ENCODE peak calls at places on chromosomes 6 and 20, in nine cellular contexts. D is heart left ventricle, F is OCI-LY7, O is T-helper 17 cell, A is tibial artery, B is GM23248, J is lung, Y is transverse colon, Q is endodermal cell. S is an unnamed sample. For H3K9me3, the result is how much of the 10 kb centered on the place peaks cover.

GRCh38 chr6:122681715-122682114 is 71.5 kb downstream of the PKIB start:
- DNase-seq in D (no peak), F (no peak), O (no peak), A (no peak), B (no peak), J (no peak), Y (no peak), Q (no peak), S (peak)

GRCh38 chr20:50305636-50306477 is 115.2 kb downstream of the CEBPB start:
- DNase-seq in D (no peak), F (no peak), O (no peak), A (peak), B (peak), J (no peak), Y (peak), Q (peak), S (peak)

GRCh38 chr20:64099086-64099786 is 8.1 kb downstream of the NPBWR2 start:
- DNase-seq in D (peak), F (no peak), O (no peak), A (no peak), B (no peak), J (no peak), Y (no peak), Q (no peak), S (no peak)

GRCh38 chr6:167717867-167718266 is 108.8 kb upstream of the AFDN start:
- DNase-seq in D (no peak), F (no peak), O (no peak), A (no peak), B (no peak), J (no peak), Y (no peak), Q (no peak), S (no peak)

GRCh38 chr20:56418385-56418861 is 6.4 kb downstream of the CASS4 start:
- DNase-seq in D (no peak), F (no peak), O (no peak), A (no peak), B (peak), J (no peak), Y (no peak), Q (no peak), S (no peak)

GRCh38 chr20:48180637-48181036 is 395.4 kb upstream of the SULF2 start:
- DNase-seq in D (no peak), F (no peak), O (no peak), A (no peak), B (no peak), J (no peak), Y (no peak), Q (no peak), S (no peak)

GRCh38 chr6:90096818-90097217 is 199.8 kb downstream of the BACH2 start:
- DNase-seq in D (no peak), F (no peak), O (no peak), A (no peak), B (no peak), J (no peak), Y (no peak), Q (no peak), S (no peak)

GRCh38 chr6:163249651-163250101 is 164.8 kb upstream of the QKI start:
- DNase-seq in D (no peak), F (no peak), O (no peak), A (no peak), B (peak), J (no peak), Y (no peak), Q (no peak), S (no peak)

GRCh38 chr6:111898452-111898851 is 25.2 kb upstream of the FYN start:
- DNase-seq in D (no peak), F (no peak), O (no peak), A (no peak), B (no peak), J (no peak), Y (no peak), Q (peak), S (no peak)

GRCh38 chr6:127302728-127303675 is 36.3 kb downstream of the RNF146 start:
- DNase-seq in D (no peak), F (peak), O (peak), A (no peak), B (peak), J (no peak), Y (peak), Q (no peak), S (no peak)

GRCh38 chr6:124963416-124964083 is 1.3 kb downstream of the RNF217 start:
- DNase-seq in D (no peak), F (no peak), O (no peak), A (no peak), B (peak), J (no peak), Y (no peak), Q (no peak), S (no peak)

GRCh38 chr6:165184192-165184979 is 125.0 kb downstream of the C6orf118 start:
- DNase-seq in D (no peak), F (no peak), O (no peak), A (no peak), B (peak), J (no peak), Y (no peak), Q (no peak), S (no peak)

GRCh38 chr6:134520181-134521115 is 202.5 kb upstream of the SGK1 start:
- DNase-seq in D (no peak), F (no peak), O (no peak), A (no peak), B (peak), J (no peak), Y (no peak), Q (no peak), S (no peak)

GRCh38 chr6:101001012-101001411 is 119.9 kb upstream of the ASCC3 start:
- DNase-seq in D (no peak), F (peak), O (no peak), A (no peak), B (no peak), J (no peak), Y (no peak), Q (no peak), S (no peak)

GRCh38 chr20:4488407-4489339 is 233.0 kb upstream of the PRND start:
- DNase-seq in D (no peak), F (no peak), O (no peak), A (no peak), B (peak), J (no peak), Y (no peak), Q (no peak), S (no peak)

GRCh38 chr6:140579918-140580317 is 1205.5 kb upstream of the CITED2 start:
- DNase-seq in D (no peak), F (no peak), O (no peak), A (no peak), B (no peak), J (no peak), Y (no peak), Q (no peak), S (no peak)

GRCh38 chr6:72689107-72689954 is 67.5 kb downstream of the KCNQ5 start:
- DNase-seq in D (no peak), F (peak), O (no peak), A (no peak), B (peak), J (no peak), Y (no peak), Q (no peak), S (no peak)

GRCh38 chr20:48635791-48636267 is 192.0 kb downstream of the PREX1 start:
- DNase-seq in D (peak), F (peak), O (peak), A (no peak), B (peak), J (no peak), Y (no peak), Q (peak), S (peak)

GRCh38 chr6:12957321-12958051 is 240.9 kb downstream of the PHACTR1 start:
- DNase-seq in D (peak), F (no peak), O (no peak), A (peak), B (peak), J (peak), Y (peak), Q (peak), S (no peak)

GRCh38 chr6:26175428-26176181 is 88.4 kb downstream of the HFE start:
- DNase-seq in D (no peak), F (peak), O (peak), A (no peak), B (peak), J (no peak), Y (peak), Q (peak), S (peak)

GRCh38 chr6:15036690-15037245 is 209.1 kb upstream of the JARID2 start:
- DNase-seq in D (peak), F (no peak), O (no peak), A (no peak), B (no peak), J (no peak), Y (peak), Q (peak), S (peak)

GRCh38 chr6:139337830-139338229 is 36.6 kb downstream of the CITED2 start:
- DNase-seq in D (no peak), F (no peak), O (no peak), A (no peak), B (peak), J (no peak), Y (no peak), Q (no peak), S (no peak)

GRCh38 chr6:161301338-161301737 is 27.5 kb upstream of the AGPAT4 start:
- DNase-seq in D (no peak), F (no peak), O (no peak), A (no peak), B (peak), J (peak), Y (no peak), Q (no peak), S (no peak)

GRCh38 chr20:32019156-32019510 is 8.9 kb downstream of the CCM2L start:
- DNase-seq in D (peak), F (no peak), O (no peak), A (peak), B (peak), J (no peak), Y (no peak), Q (peak), S (peak)

GRCh38 chr6:85797993-85798392 is 155.3 kb upstream of the SYNCRIP start:
- DNase-seq in D (no peak), F (no peak), O (no peak), A (no peak), B (no peak), J (no peak), Y (peak), Q (no peak), S (no peak)

GRCh38 chr20:1806456-1806855 is 88.8 kb upstream of the SIRPA start:
- DNase-seq in D (no peak), F (no peak), O (no peak), A (peak), B (no peak), J (no peak), Y (no peak), Q (peak), S (no peak)

GRCh38 chr20:31390490-31390889 is at the start of gene DEFB119:
- DNase-seq in D (no peak), F (no peak), O (no peak), A (no peak), B (no peak), J (no peak), Y (no peak), Q (no peak), S (no peak)

GRCh38 chr6:36442671-36443497 is at the start of the genes KCTD20 and PXT1:
- DNase-seq in D (peak), F (peak), O (peak), A (peak), B (peak), J (peak), Y (peak), Q (peak), S (peak)

DNA sequence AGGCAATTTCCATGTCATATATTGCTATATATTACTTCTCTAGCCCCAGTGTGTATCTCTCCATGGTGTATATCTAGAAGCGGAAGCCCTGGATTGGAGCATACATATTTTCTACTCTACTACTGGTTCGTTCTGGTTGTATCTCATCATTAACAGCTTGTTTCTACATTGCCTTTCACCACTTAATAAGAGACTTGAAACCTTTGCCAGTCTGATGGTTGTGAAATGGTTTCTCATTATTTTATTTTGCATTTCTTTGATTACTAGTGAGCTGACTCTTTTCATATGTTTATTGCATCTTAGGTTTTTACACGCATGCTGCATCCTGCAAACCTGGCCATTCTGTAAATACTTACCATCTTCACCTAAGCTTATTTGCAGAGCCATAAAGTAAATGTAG is 3.6 kb downstream of the DSTN start:
- DNase-seq in D (no peak), F (no peak), O (no peak), A (no peak), B (no peak), J (no peak), Y (no peak), Q (no peak), S (no peak)
- H3K9me3 ChIP-seq in D (under half), F (under half), O (under half), A (under half), B (under half), J (under half), Y (under half), Q (under half), S (under half)

GRCh38 chr20:25397081-25397480 is 6.4 kb upstream of the ABHD12 start:
- DNase-seq in D (no peak), F (no peak), O (no peak), A (no peak), B (no peak), J (no peak), Y (peak), Q (no peak), S (no peak)
- H3K9me3 ChIP-seq in D (under half), F (under half), O (under half), A (under half), B (under half), J (under half), Y (under half), Q (under half), S (under half)

DNA sequence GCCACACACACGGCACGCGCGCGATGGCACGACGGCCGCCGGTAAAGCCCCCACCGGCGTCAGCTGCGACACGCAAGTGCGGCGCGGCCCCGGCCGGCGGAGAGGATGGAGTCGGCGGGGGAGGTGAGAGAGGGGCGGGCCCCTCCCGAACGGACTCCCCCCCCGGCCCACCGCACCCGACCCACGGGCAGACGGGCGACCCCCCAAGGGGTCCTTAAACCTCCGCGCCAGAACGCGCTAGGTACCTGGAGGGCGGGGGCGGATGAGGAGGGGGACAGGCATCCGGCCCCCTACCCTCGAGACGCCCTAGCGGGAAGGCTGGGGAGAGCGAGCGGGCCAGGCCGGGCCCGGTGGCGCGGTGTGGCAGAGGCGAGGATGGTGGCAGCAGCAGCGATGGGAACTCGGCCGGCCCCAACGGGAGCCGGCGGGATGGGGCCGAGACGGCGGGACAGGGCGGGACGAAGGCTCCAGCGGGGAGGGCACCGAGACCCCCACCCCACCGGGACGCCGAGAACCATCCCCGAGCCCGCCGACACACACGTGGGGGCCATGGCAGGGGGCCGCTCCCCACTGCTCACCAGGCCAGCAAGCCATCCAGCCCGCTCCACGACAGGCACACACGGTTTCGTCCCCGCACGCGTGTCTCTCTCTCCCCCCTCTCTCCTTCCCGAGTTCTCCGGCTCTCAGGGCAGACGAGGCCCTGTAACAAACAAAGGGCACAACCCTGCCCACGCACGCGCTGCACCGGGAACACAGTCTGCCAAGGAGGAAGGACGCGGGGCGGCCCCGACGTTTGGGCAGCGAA is 1515.4 kb upstream of the DEFB115 start:
- DNase-seq in D (no peak), F (no peak), O (no peak), A (peak), B (no peak), J (no peak), Y (no peak), Q (peak), S (no peak)
- H3K9me3 ChIP-seq in D (under half), F (under half), O (under half), A (under half), B (under half), J (under half), Y (under half), Q (under half), S (half or more)

GRCh38 chr6:149383371-149383770 is 16.7 kb upstream of the SUMO4 start:
- DNase-seq in D (no peak), F (no peak), O (no peak), A (no peak), B (no peak), J (no peak), Y (no peak), Q (no peak), S (no peak)
- H3K9me3 ChIP-seq in D (under half), F (under half), O (under half), A (under half), B (under half), J (under half), Y (under half), Q (under half), S (under half)

GRCh38 chr20:39879296-39879695 is 809.7 kb downstream of the MAFB start:
- DNase-seq in D (no peak), F (no peak), O (no peak), A (no peak), B (peak), J (no peak), Y (no peak), Q (no peak), S (no peak)

GRCh38 chr20:39878321-39878720 is 810.7 kb downstream of the MAFB start:
- DNase-seq in D (no peak), F (no peak), O (no peak), A (no peak), B (no peak), J (no peak), Y (no peak), Q (no peak), S (no peak)

GRCh38 chr20:39876974-39877615 is 811.9 kb downstream of the MAFB start:
- DNase-seq in D (no peak), F (no peak), O (no peak), A (no peak), B (no peak), J (no peak), Y (no peak), Q (no peak), S (no peak)

GRCh38 chr20:39878809-39879208 is 810.2 kb downstream of the MAFB start:
- DNase-seq in D (no peak), F (no peak), O (no peak), A (no peak), B (peak), J (no peak), Y (no peak), Q (no peak), S (no peak)

DNA sequence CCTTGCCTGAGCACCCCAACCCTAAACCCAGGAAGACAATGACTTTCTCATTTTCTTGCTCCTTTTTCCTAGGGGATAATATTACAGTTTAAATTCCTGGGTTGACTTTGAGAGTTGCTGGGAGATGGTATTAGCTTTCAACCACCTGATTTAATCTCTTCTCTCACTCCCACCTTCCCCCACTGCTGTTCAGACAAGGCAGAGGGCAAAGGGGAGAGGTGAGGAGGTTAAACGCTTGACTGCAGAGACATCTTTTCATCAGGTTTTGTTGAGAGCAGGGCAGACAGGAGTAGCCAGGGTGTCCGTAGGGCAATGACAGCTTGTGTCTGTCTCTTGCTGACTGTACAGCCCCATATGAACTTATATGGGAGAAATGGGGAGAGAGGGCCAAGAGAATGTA is 811.2 kb downstream of the MAFB start:
- DNase-seq in D (no peak), F (no peak), O (no peak), A (no peak), B (no peak), J (no peak), Y (no peak), Q (no peak), S (no peak)
- H3K9me3 ChIP-seq in D (under half), F (under half), O (under half), A (under half), B (under half), J (under half), Y (under half), Q (under half), S (under half)

GRCh38 chr20:42261766-42262165 is 643.6 kb upstream of the CHD6 start:
- DNase-seq in D (no peak), F (no peak), O (no peak), A (no peak), B (no peak), J (no peak), Y (no peak), Q (no peak), S (no peak)
- H3K9me3 ChIP-seq in D (under half), F (under half), O (under half), A (under half), B (under half), J (under half), Y (under half), Q (under half), S (under half)

GRCh38 chr6:105968955-105969333 is 117.2 kb upstream of the PRDM1 start:
- DNase-seq in D (no peak), F (no peak), O (no peak), A (no peak), B (no peak), J (no peak), Y (no peak), Q (no peak), S (no peak)
- H3K9me3 ChIP-seq in D (under half), F (under half), O (under half), A (under half), B (under half), J (under half), Y (under half), Q (under half), S (under half)

DNA sequence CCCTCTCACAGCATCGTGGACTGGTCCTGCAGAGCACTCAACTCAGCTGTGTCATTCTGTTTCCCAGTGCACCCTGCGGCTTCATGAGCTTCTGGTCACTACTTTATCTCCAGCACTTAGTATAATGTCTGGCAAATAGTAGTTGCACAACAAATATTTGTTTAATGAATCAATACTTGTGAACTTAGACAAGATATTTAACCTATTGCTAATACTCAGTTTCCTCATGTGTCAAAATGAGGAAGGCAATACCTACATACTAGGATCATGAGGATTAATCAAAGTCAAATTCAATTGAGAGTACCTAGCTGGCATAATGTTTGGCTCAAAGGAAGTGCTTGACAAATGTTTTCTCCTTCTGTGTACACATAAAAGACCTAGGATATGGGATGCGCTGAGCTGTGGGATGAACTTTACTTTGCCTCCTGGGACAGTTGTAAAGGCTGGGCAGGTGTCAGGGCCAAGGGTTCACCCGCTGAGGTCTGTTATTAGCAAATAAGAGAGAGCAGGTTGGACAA is 86.3 kb downstream of the FNDC1 start:
- DNase-seq in D (no peak), F (no peak), O (no peak), A (no peak), B (no peak), J (no peak), Y (no peak), Q (no peak), S (no peak)
- H3K9me3 ChIP-seq in D (under half), F (under half), O (under half), A (under half), B (under half), J (under half), Y (under half), Q (under half), S (under half)